ENCODE peak calls at places on chromosomes 16 and 17, in five cellular contexts. One of them, this sample, is unnamed.

GRCh38 chr16:67562918-67563707 is 787 bp downstream of the CTCF start:
- DNase-seq in transverse colon: peak
- DNase-seq in HFF-Myc: no peak
- DNase-seq in fibroblast of lung: peak
- DNase-seq in hepatocyte: peak
- DNase-seq in this sample: peak

GRCh38 chr17:28549274-28550132 is 2.9 kb downstream of the UNC119 start:
- DNase-seq in transverse colon: no peak
- DNase-seq in HFF-Myc: no peak
- DNase-seq in fibroblast of lung: no peak
- DNase-seq in hepatocyte: no peak
- DNase-seq in this sample: peak

GRCh38 chr16:52581530-52581929 is 34.6 kb upstream of the TOX3 start:
- DNase-seq in transverse colon: no peak
- DNase-seq in HFF-Myc: no peak
- DNase-seq in fibroblast of lung: no peak
- DNase-seq in hepatocyte: no peak
- DNase-seq in this sample: no peak

GRCh38 chr17:14515015-14515414 is 214.1 kb downstream of the HS3ST3B1 start:
- DNase-seq in transverse colon: no peak
- DNase-seq in HFF-Myc: no peak
- DNase-seq in fibroblast of lung: no peak
- DNase-seq in hepatocyte: peak
- DNase-seq in this sample: no peak

GRCh38 chr17:28533091-28533670 is 19.2 kb downstream of the UNC119 start:
- DNase-seq in transverse colon: peak
- DNase-seq in HFF-Myc: no peak
- DNase-seq in fibroblast of lung: no peak
- DNase-seq in hepatocyte: no peak
- DNase-seq in this sample: no peak

GRCh38 chr17:81651692-81652091 is 4.7 kb downstream of the PDE6G start:
- DNase-seq in transverse colon: no peak
- DNase-seq in HFF-Myc: peak
- DNase-seq in fibroblast of lung: peak
- DNase-seq in hepatocyte: no peak
- DNase-seq in this sample: peak

GRCh38 chr17:1480747-1481465 is 11.6 kb downstream of the MYO1C start:
- DNase-seq in transverse colon: no peak
- DNase-seq in HFF-Myc: no peak
- DNase-seq in fibroblast of lung: peak
- DNase-seq in hepatocyte: no peak
- DNase-seq in this sample: no peak

GRCh38 chr16:13554020-13554419 is 365.9 kb upstream of the ERCC4 start:
- DNase-seq in transverse colon: no peak
- DNase-seq in HFF-Myc: no peak
- DNase-seq in fibroblast of lung: no peak
- DNase-seq in hepatocyte: no peak
- DNase-seq in this sample: no peak

GRCh38 chr17:74454197-74455024 is 12.0 kb upstream of the CD300A start:
- DNase-seq in transverse colon: peak
- DNase-seq in HFF-Myc: no peak
- DNase-seq in fibroblast of lung: peak
- DNase-seq in hepatocyte: peak
- DNase-seq in this sample: peak

GRCh38 chr17:39695089-39695474 is 4.8 kb upstream of the ERBB2 start:
- DNase-seq in transverse colon: no peak
- DNase-seq in HFF-Myc: no peak
- DNase-seq in fibroblast of lung: no peak
- DNase-seq in hepatocyte: no peak
- DNase-seq in this sample: no peak

GRCh38 chr16:87201777-87202176 is 115.4 kb downstream of the C16orf95 start:
- DNase-seq in transverse colon: no peak
- DNase-seq in HFF-Myc: no peak
- DNase-seq in fibroblast of lung: no peak
- DNase-seq in hepatocyte: no peak
- DNase-seq in this sample: no peak
- TF ChIP-seq CTCF in transverse colon: no peak
- TF ChIP-seq CTCF in HFF-Myc: no peak
- TF ChIP-seq CTCF in fibroblast of lung: no peak
- TF ChIP-seq CTCF in hepatocyte: no peak
- TF ChIP-seq CTCF in this sample: no peak

DNA sequence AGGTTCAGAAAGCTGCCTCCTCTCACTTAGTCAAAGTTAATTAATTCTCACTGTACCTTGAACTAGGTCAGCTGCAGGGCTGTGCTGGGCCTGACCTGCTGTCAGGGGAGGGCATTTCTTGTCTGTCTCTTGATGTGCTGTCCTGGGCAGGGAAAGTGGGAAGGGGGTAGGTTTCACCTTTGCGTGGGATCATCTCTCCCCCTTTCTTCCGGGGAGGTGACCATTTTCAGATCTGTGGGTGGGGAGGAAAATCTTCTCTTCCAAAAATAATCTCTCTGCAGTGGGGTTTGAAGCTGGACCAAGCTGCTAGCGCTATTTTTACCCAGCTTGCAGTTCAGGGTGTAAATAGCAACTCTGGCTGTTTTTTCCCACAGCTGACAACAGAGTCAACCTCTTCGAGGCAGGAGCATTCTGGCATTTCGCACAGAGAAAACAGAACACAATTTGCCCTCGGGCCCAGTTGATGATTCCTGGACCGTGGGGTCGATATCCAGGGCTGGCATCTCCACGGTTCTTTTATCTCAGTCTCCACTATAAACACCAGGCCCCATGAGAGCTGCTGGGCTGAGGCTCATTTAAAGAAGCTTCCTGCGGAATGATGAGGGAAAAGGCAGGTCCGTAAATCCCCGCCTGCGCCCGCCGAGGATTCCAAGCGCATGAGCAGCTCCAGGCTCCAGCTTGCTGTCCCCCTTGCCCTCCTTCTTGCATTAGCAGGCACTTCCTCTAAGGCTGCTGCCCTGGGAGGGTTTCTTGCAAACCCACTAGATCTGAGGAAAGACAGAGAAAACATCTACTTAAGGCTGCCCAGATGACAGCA is 93.8 kb downstream of the YPEL2 start:
- DNase-seq in transverse colon: peak
- DNase-seq in HFF-Myc: no peak
- DNase-seq in fibroblast of lung: peak
- DNase-seq in hepatocyte: peak
- DNase-seq in this sample: no peak
- H3K4me3 ChIP-seq in transverse colon: no peak
- H3K4me3 ChIP-seq in HFF-Myc: no peak
- H3K4me3 ChIP-seq in fibroblast of lung: no peak
- H3K4me3 ChIP-seq in hepatocyte: no peak
- H3K4me3 ChIP-seq in this sample: no peak

GRCh38 chr16:86580063-86580797 is 1.9 kb downstream of the FOXL1 start:
- DNase-seq in transverse colon: no peak
- DNase-seq in HFF-Myc: no peak
- DNase-seq in fibroblast of lung: peak
- DNase-seq in hepatocyte: no peak
- DNase-seq in this sample: no peak

GRCh38 chr16:86578056-86578455 is 293 bp upstream of the FOXL1 start:
- DNase-seq in transverse colon: no peak
- DNase-seq in HFF-Myc: peak
- DNase-seq in fibroblast of lung: peak
- DNase-seq in hepatocyte: peak
- DNase-seq in this sample: no peak

GRCh38 chr16:86578499-86579267 is at the start of gene FOXL1:
- DNase-seq in transverse colon: no peak
- DNase-seq in HFF-Myc: no peak
- DNase-seq in fibroblast of lung: peak
- DNase-seq in hepatocyte: peak
- DNase-seq in this sample: no peak

GRCh38 chr16:86580798-86581185 is 2.4 kb downstream of the FOXL1 start:
- DNase-seq in transverse colon: no peak
- DNase-seq in HFF-Myc: no peak
- DNase-seq in fibroblast of lung: no peak
- DNase-seq in hepatocyte: no peak
- DNase-seq in this sample: no peak

GRCh38 chr16:86579268-86580062 is 1.1 kb downstream of the FOXL1 start:
- DNase-seq in transverse colon: no peak
- DNase-seq in HFF-Myc: no peak
- DNase-seq in fibroblast of lung: peak
- DNase-seq in hepatocyte: no peak
- DNase-seq in this sample: no peak
- TF ChIP-seq CTCF in transverse colon: no peak
- TF ChIP-seq CTCF in HFF-Myc: no peak
- TF ChIP-seq CTCF in fibroblast of lung: no peak
- TF ChIP-seq CTCF in hepatocyte: no peak
- TF ChIP-seq CTCF in this sample: no peak

DNA sequence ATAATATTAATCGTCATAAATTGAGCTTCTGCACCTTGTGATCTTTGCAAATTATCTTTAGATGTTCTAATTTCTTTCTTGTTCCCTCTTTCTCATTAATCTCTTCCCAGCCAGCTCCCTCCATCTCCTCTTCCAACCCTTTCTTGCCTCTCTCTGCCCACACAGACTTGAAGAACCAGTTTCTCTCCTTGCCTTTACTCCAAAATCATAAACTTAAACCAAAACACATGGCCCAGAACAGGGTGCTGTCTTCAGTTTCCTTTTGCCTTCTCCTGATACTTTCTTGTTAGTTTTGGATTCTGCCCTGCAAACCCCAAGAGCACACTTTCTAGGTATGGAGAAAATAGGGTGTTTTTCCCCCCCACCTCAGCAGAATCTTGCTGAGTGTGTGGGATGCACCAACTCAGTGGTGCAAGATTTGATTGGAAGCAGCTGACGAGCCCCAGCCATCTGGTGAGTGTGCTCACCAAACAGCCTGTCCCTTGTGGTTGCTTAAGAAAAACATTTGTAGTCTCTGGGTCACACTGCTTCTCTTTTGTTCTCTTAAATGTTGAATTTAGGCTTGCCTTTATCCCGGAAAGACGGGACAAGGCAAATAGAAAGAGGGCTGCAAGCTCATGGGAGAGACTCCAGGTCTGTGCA is 175.8 kb upstream of the MAF start:
- DNase-seq in transverse colon: peak
- DNase-seq in HFF-Myc: peak
- DNase-seq in fibroblast of lung: peak
- DNase-seq in hepatocyte: peak
- DNase-seq in this sample: no peak
- H3K4me3 ChIP-seq in transverse colon: no peak
- H3K4me3 ChIP-seq in HFF-Myc: no peak
- H3K4me3 ChIP-seq in fibroblast of lung: no peak
- H3K4me3 ChIP-seq in hepatocyte: no peak
- H3K4me3 ChIP-seq in this sample: no peak

GRCh38 chr16:6112700-6113099 is 1015.1 kb upstream of the EEF2KMT start:
- DNase-seq in transverse colon: no peak
- DNase-seq in HFF-Myc: no peak
- DNase-seq in fibroblast of lung: no peak
- DNase-seq in hepatocyte: no peak
- DNase-seq in this sample: no peak

GRCh38 chr16:6106061-6106460 is 1008.5 kb upstream of the EEF2KMT start:
- DNase-seq in transverse colon: no peak
- DNase-seq in HFF-Myc: no peak
- DNase-seq in fibroblast of lung: no peak
- DNase-seq in hepatocyte: no peak
- DNase-seq in this sample: no peak

GRCh38 chr16:6113749-6114148 is 1016.2 kb upstream of the EEF2KMT start:
- DNase-seq in transverse colon: no peak
- DNase-seq in HFF-Myc: no peak
- DNase-seq in fibroblast of lung: no peak
- DNase-seq in hepatocyte: no peak
- DNase-seq in this sample: no peak

GRCh38 chr16:6111390-6111789 is 1013.8 kb upstream of the EEF2KMT start:
- DNase-seq in transverse colon: no peak
- DNase-seq in HFF-Myc: no peak
- DNase-seq in fibroblast of lung: peak
- DNase-seq in hepatocyte: no peak
- DNase-seq in this sample: no peak
- TF ChIP-seq CTCF in transverse colon: no peak
- TF ChIP-seq CTCF in HFF-Myc: no peak
- TF ChIP-seq CTCF in fibroblast of lung: no peak
- TF ChIP-seq CTCF in hepatocyte: no peak
- TF ChIP-seq CTCF in this sample: no peak

GRCh38 chr16:49464877-49465504 is 91.4 kb downstream of the C16orf78 start:
- DNase-seq in transverse colon: no peak
- DNase-seq in HFF-Myc: no peak
- DNase-seq in fibroblast of lung: no peak
- DNase-seq in hepatocyte: peak
- DNase-seq in this sample: no peak

GRCh38 chr16:49463529-49463928 is 89.9 kb downstream of the C16orf78 start:
- DNase-seq in transverse colon: peak
- DNase-seq in HFF-Myc: no peak
- DNase-seq in fibroblast of lung: no peak
- DNase-seq in hepatocyte: no peak
- DNase-seq in this sample: no peak

GRCh38 chr16:49462989-49463371 is 89.4 kb downstream of the C16orf78 start:
- DNase-seq in transverse colon: no peak
- DNase-seq in HFF-Myc: no peak
- DNase-seq in fibroblast of lung: no peak
- DNase-seq in hepatocyte: no peak
- DNase-seq in this sample: no peak

GRCh38 chr16:49462356-49462988 is 88.9 kb downstream of the C16orf78 start:
- DNase-seq in transverse colon: no peak
- DNase-seq in HFF-Myc: no peak
- DNase-seq in fibroblast of lung: no peak
- DNase-seq in hepatocyte: no peak
- DNase-seq in this sample: no peak

GRCh38 chr16:49464093-49464492 is 90.5 kb downstream of the C16orf78 start:
- DNase-seq in transverse colon: no peak
- DNase-seq in HFF-Myc: no peak
- DNase-seq in fibroblast of lung: no peak
- DNase-seq in hepatocyte: no peak
- DNase-seq in this sample: no peak
- H3K4me3 ChIP-seq in transverse colon: no peak
- H3K4me3 ChIP-seq in HFF-Myc: no peak
- H3K4me3 ChIP-seq in fibroblast of lung: no peak
- H3K4me3 ChIP-seq in hepatocyte: no peak
- H3K4me3 ChIP-seq in this sample: no peak

GRCh38 chr17:19262650-19263620 is 25.8 kb downstream of the EPN2 start:
- DNase-seq in transverse colon: no peak
- DNase-seq in HFF-Myc: no peak
- DNase-seq in fibroblast of lung: peak
- DNase-seq in hepatocyte: peak
- DNase-seq in this sample: no peak

GRCh38 chr17:19263621-19264010 is 26.4 kb downstream of the EPN2 start:
- DNase-seq in transverse colon: no peak
- DNase-seq in HFF-Myc: no peak
- DNase-seq in fibroblast of lung: peak
- DNase-seq in hepatocyte: no peak
- DNase-seq in this sample: peak

GRCh38 chr17:19264277-19264676 is 27.1 kb downstream of the EPN2 start:
- DNase-seq in transverse colon: no peak
- DNase-seq in HFF-Myc: no peak
- DNase-seq in fibroblast of lung: no peak
- DNase-seq in hepatocyte: no peak
- DNase-seq in this sample: no peak

GRCh38 chr17:19258371-19258770 is 21.2 kb downstream of the EPN2 start:
- DNase-seq in transverse colon: no peak
- DNase-seq in HFF-Myc: no peak
- DNase-seq in fibroblast of lung: no peak
- DNase-seq in hepatocyte: no peak
- DNase-seq in this sample: no peak

DNA sequence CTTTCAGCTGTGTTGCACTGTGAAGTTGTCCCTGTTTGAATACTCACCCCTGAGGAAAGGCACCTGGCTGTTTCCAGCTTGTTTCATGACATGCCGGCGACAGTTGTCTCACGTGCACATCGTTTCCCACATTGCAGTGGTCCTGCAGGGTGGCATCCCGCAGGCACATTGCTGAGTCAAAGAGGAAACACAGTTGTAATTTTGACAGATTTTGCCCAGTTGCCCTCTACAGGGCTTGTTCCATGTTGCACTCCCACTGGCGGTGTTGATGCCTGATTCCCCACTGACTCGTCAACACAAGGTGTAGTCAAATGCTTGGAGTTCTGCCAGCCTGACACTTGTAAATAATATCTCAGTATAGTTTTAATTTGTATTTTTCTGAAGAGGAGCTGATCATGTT is 23.8 kb downstream of the EPN2 start:
- DNase-seq in transverse colon: no peak
- DNase-seq in HFF-Myc: no peak
- DNase-seq in fibroblast of lung: no peak
- DNase-seq in hepatocyte: no peak
- DNase-seq in this sample: no peak
- TF ChIP-seq CTCF in transverse colon: no peak
- TF ChIP-seq CTCF in HFF-Myc: no peak
- TF ChIP-seq CTCF in fibroblast of lung: no peak
- TF ChIP-seq CTCF in hepatocyte: no peak
- TF ChIP-seq CTCF in this sample: peak

This sample was measured in retinal pigment epithelial cell.